ENCODE peak calls at places on chromosome 16, in five cellular contexts. One of them, this sample, is unnamed.

GRCh38 chr16:89723279-89724250 is 2.2 kb downstream of the ZNF276 start:
- DNase-seq in stomach: peak
- DNase-seq in RWPE2: no peak
- DNase-seq in dorsolateral prefrontal cortex: peak
- DNase-seq in stimulated activated CD4-positive, alpha-beta T cell treated with anti-CD3 and anti-CD28 coated beads, Interleukin-2, amount 100 ng/mL, for 48 hours: peak
- DNase-seq in this sample: peak

GRCh38 chr16:29821663-29822115 is 1.4 kb downstream of the MVP start:
- DNase-seq in stomach: peak
- DNase-seq in RWPE2: no peak
- DNase-seq in dorsolateral prefrontal cortex: no peak
- DNase-seq in stimulated activated CD4-positive, alpha-beta T cell treated with anti-CD3 and anti-CD28 coated beads, Interleukin-2, amount 100 ng/mL, for 48 hours: no peak
- DNase-seq in this sample: no peak

GRCh38 chr16:59249049-59249448 is 514.9 kb upstream of the GOT2 start:
- DNase-seq in stomach: no peak
- DNase-seq in RWPE2: no peak
- DNase-seq in dorsolateral prefrontal cortex: no peak
- DNase-seq in stimulated activated CD4-positive, alpha-beta T cell treated with anti-CD3 and anti-CD28 coated beads, Interleukin-2, amount 100 ng/mL, for 48 hours: no peak
- DNase-seq in this sample: peak

GRCh38 chr16:85381738-85382592 is 231.2 kb upstream of the GSE1 start:
- DNase-seq in stomach: no peak
- DNase-seq in RWPE2: no peak
- DNase-seq in dorsolateral prefrontal cortex: no peak
- DNase-seq in stimulated activated CD4-positive, alpha-beta T cell treated with anti-CD3 and anti-CD28 coated beads, Interleukin-2, amount 100 ng/mL, for 48 hours: no peak
- DNase-seq in this sample: peak

GRCh38 chr16:87581867-87582220 is 20.5 kb upstream of the JPH3 start:
- DNase-seq in stomach: peak
- DNase-seq in RWPE2: no peak
- DNase-seq in dorsolateral prefrontal cortex: no peak
- DNase-seq in stimulated activated CD4-positive, alpha-beta T cell treated with anti-CD3 and anti-CD28 coated beads, Interleukin-2, amount 100 ng/mL, for 48 hours: no peak
- DNase-seq in this sample: peak

GRCh38 chr16:30353438-30354129 is 1.5 kb downstream of the CD2BP2 start:
- DNase-seq in stomach: no peak
- DNase-seq in RWPE2: peak
- DNase-seq in dorsolateral prefrontal cortex: no peak
- DNase-seq in stimulated activated CD4-positive, alpha-beta T cell treated with anti-CD3 and anti-CD28 coated beads, Interleukin-2, amount 100 ng/mL, for 48 hours: no peak
- DNase-seq in this sample: no peak

GRCh38 chr16:22006636-22007035 is 1.3 kb upstream of the MOSMO start:
- DNase-seq in stomach: no peak
- DNase-seq in RWPE2: no peak
- DNase-seq in dorsolateral prefrontal cortex: no peak
- DNase-seq in stimulated activated CD4-positive, alpha-beta T cell treated with anti-CD3 and anti-CD28 coated beads, Interleukin-2, amount 100 ng/mL, for 48 hours: no peak
- DNase-seq in this sample: no peak

GRCh38 chr16:6573577-6573976 is 759.1 kb upstream of the RBFOX1 start:
- DNase-seq in stomach: no peak
- DNase-seq in RWPE2: no peak
- DNase-seq in dorsolateral prefrontal cortex: peak
- DNase-seq in stimulated activated CD4-positive, alpha-beta T cell treated with anti-CD3 and anti-CD28 coated beads, Interleukin-2, amount 100 ng/mL, for 48 hours: no peak
- DNase-seq in this sample: no peak

GRCh38 chr16:57694191-57694555 is 433 bp upstream of the DRC7 start:
- DNase-seq in stomach: peak
- DNase-seq in RWPE2: no peak
- DNase-seq in dorsolateral prefrontal cortex: no peak
- DNase-seq in stimulated activated CD4-positive, alpha-beta T cell treated with anti-CD3 and anti-CD28 coated beads, Interleukin-2, amount 100 ng/mL, for 48 hours: no peak
- DNase-seq in this sample: no peak

GRCh38 chr16:89915303-89916232 is 3.1 kb upstream of the MC1R start:
- DNase-seq in stomach: no peak
- DNase-seq in RWPE2: no peak
- DNase-seq in dorsolateral prefrontal cortex: no peak
- DNase-seq in stimulated activated CD4-positive, alpha-beta T cell treated with anti-CD3 and anti-CD28 coated beads, Interleukin-2, amount 100 ng/mL, for 48 hours: no peak
- DNase-seq in this sample: no peak

GRCh38 chr16:79007614-79008013 is 592.9 kb downstream of the MAF start:
- DNase-seq in stomach: no peak
- DNase-seq in RWPE2: no peak
- DNase-seq in dorsolateral prefrontal cortex: no peak
- DNase-seq in stimulated activated CD4-positive, alpha-beta T cell treated with anti-CD3 and anti-CD28 coated beads, Interleukin-2, amount 100 ng/mL, for 48 hours: no peak
- DNase-seq in this sample: no peak

GRCh38 chr16:3536271-3536671 is 35.5 kb downstream of the CLUAP1 start:
- DNase-seq in stomach: no peak
- DNase-seq in RWPE2: no peak
- DNase-seq in dorsolateral prefrontal cortex: no peak
- DNase-seq in stimulated activated CD4-positive, alpha-beta T cell treated with anti-CD3 and anti-CD28 coated beads, Interleukin-2, amount 100 ng/mL, for 48 hours: no peak
- DNase-seq in this sample: no peak

GRCh38 chr16:30485818-30486436 is 13.4 kb downstream of the ITGAL start:
- DNase-seq in stomach: no peak
- DNase-seq in RWPE2: no peak
- DNase-seq in dorsolateral prefrontal cortex: no peak
- DNase-seq in stimulated activated CD4-positive, alpha-beta T cell treated with anti-CD3 and anti-CD28 coated beads, Interleukin-2, amount 100 ng/mL, for 48 hours: no peak
- DNase-seq in this sample: no peak

GRCh38 chr16:72400257-72401078 is 228.5 kb upstream of the PMFBP1 start:
- DNase-seq in stomach: no peak
- DNase-seq in RWPE2: no peak
- DNase-seq in dorsolateral prefrontal cortex: peak
- DNase-seq in stimulated activated CD4-positive, alpha-beta T cell treated with anti-CD3 and anti-CD28 coated beads, Interleukin-2, amount 100 ng/mL, for 48 hours: peak
- DNase-seq in this sample: peak

GRCh38 chr16:19715566-19715965 is 2.5 kb downstream of the KNOP1 start:
- DNase-seq in stomach: no peak
- DNase-seq in RWPE2: no peak
- DNase-seq in dorsolateral prefrontal cortex: no peak
- DNase-seq in stimulated activated CD4-positive, alpha-beta T cell treated with anti-CD3 and anti-CD28 coated beads, Interleukin-2, amount 100 ng/mL, for 48 hours: no peak
- DNase-seq in this sample: no peak

GRCh38 chr16:22641030-22641671 is 130.5 kb downstream of the NPIPB5 start:
- DNase-seq in stomach: no peak
- DNase-seq in RWPE2: no peak
- DNase-seq in dorsolateral prefrontal cortex: no peak
- DNase-seq in stimulated activated CD4-positive, alpha-beta T cell treated with anti-CD3 and anti-CD28 coated beads, Interleukin-2, amount 100 ng/mL, for 48 hours: no peak
- DNase-seq in this sample: peak

GRCh38 chr16:87620201-87620495 is 17.8 kb downstream of the JPH3 start:
- DNase-seq in stomach: no peak
- DNase-seq in RWPE2: no peak
- DNase-seq in dorsolateral prefrontal cortex: no peak
- DNase-seq in stimulated activated CD4-positive, alpha-beta T cell treated with anti-CD3 and anti-CD28 coated beads, Interleukin-2, amount 100 ng/mL, for 48 hours: no peak
- DNase-seq in this sample: no peak

GRCh38 chr16:82523786-82524185 is 103.0 kb upstream of the CDH13 start:
- DNase-seq in stomach: no peak
- DNase-seq in RWPE2: no peak
- DNase-seq in dorsolateral prefrontal cortex: no peak
- DNase-seq in stimulated activated CD4-positive, alpha-beta T cell treated with anti-CD3 and anti-CD28 coated beads, Interleukin-2, amount 100 ng/mL, for 48 hours: no peak
- DNase-seq in this sample: no peak

GRCh38 chr16:3879258-3879886 is 1.1 kb downstream of the CREBBP start:
- DNase-seq in stomach: peak
- DNase-seq in RWPE2: peak
- DNase-seq in dorsolateral prefrontal cortex: no peak
- DNase-seq in stimulated activated CD4-positive, alpha-beta T cell treated with anti-CD3 and anti-CD28 coated beads, Interleukin-2, amount 100 ng/mL, for 48 hours: peak
- DNase-seq in this sample: no peak

GRCh38 chr16:49092704-49093103 is 188.9 kb downstream of the CBLN1 start:
- DNase-seq in stomach: no peak
- DNase-seq in RWPE2: no peak
- DNase-seq in dorsolateral prefrontal cortex: no peak
- DNase-seq in stimulated activated CD4-positive, alpha-beta T cell treated with anti-CD3 and anti-CD28 coated beads, Interleukin-2, amount 100 ng/mL, for 48 hours: no peak
- DNase-seq in this sample: no peak

GRCh38 chr16:66154801-66155200 is 211.7 kb upstream of the CDH5 start:
- DNase-seq in stomach: no peak
- DNase-seq in RWPE2: no peak
- DNase-seq in dorsolateral prefrontal cortex: no peak
- DNase-seq in stimulated activated CD4-positive, alpha-beta T cell treated with anti-CD3 and anti-CD28 coated beads, Interleukin-2, amount 100 ng/mL, for 48 hours: no peak
- DNase-seq in this sample: peak

GRCh38 chr16:78737630-78738029 is 638.2 kb downstream of the WWOX start:
- DNase-seq in stomach: no peak
- DNase-seq in RWPE2: no peak
- DNase-seq in dorsolateral prefrontal cortex: no peak
- DNase-seq in stimulated activated CD4-positive, alpha-beta T cell treated with anti-CD3 and anti-CD28 coated beads, Interleukin-2, amount 100 ng/mL, for 48 hours: no peak
- DNase-seq in this sample: no peak

GRCh38 chr16:50254072-50254471 is 12.3 kb upstream of the ADCY7 start:
- DNase-seq in stomach: no peak
- DNase-seq in RWPE2: no peak
- DNase-seq in dorsolateral prefrontal cortex: no peak
- DNase-seq in stimulated activated CD4-positive, alpha-beta T cell treated with anti-CD3 and anti-CD28 coated beads, Interleukin-2, amount 100 ng/mL, for 48 hours: no peak
- DNase-seq in this sample: no peak

GRCh38 chr16:72963921-72964320 is 84.0 kb downstream of the ZFHX3 start:
- DNase-seq in stomach: no peak
- DNase-seq in RWPE2: no peak
- DNase-seq in dorsolateral prefrontal cortex: no peak
- DNase-seq in stimulated activated CD4-positive, alpha-beta T cell treated with anti-CD3 and anti-CD28 coated beads, Interleukin-2, amount 100 ng/mL, for 48 hours: no peak
- DNase-seq in this sample: no peak

GRCh38 chr16:58476791-58477190 is 23.2 kb upstream of the NDRG4 start:
- DNase-seq in stomach: no peak
- DNase-seq in RWPE2: no peak
- DNase-seq in dorsolateral prefrontal cortex: no peak
- DNase-seq in stimulated activated CD4-positive, alpha-beta T cell treated with anti-CD3 and anti-CD28 coated beads, Interleukin-2, amount 100 ng/mL, for 48 hours: no peak
- DNase-seq in this sample: no peak

GRCh38 chr16:87954826-87955225 is 3.6 kb downstream of the BANP start:
- DNase-seq in stomach: no peak
- DNase-seq in RWPE2: no peak
- DNase-seq in dorsolateral prefrontal cortex: no peak
- DNase-seq in stimulated activated CD4-positive, alpha-beta T cell treated with anti-CD3 and anti-CD28 coated beads, Interleukin-2, amount 100 ng/mL, for 48 hours: no peak
- DNase-seq in this sample: no peak

GRCh38 chr16:80985611-80986010 is 21.1 kb downstream of the CMC2 start:
- DNase-seq in stomach: no peak
- DNase-seq in RWPE2: no peak
- DNase-seq in dorsolateral prefrontal cortex: no peak
- DNase-seq in stimulated activated CD4-positive, alpha-beta T cell treated with anti-CD3 and anti-CD28 coated beads, Interleukin-2, amount 100 ng/mL, for 48 hours: no peak
- DNase-seq in this sample: peak

GRCh38 chr16:29665294-29666077 is 2.4 kb downstream of the SPN start:
- DNase-seq in stomach: no peak
- DNase-seq in RWPE2: no peak
- DNase-seq in dorsolateral prefrontal cortex: no peak
- DNase-seq in stimulated activated CD4-positive, alpha-beta T cell treated with anti-CD3 and anti-CD28 coated beads, Interleukin-2, amount 100 ng/mL, for 48 hours: no peak
- DNase-seq in this sample: no peak

GRCh38 chr16:89598199-89598598 is 15.2 kb upstream of the DPEP1 start:
- DNase-seq in stomach: no peak
- DNase-seq in RWPE2: no peak
- DNase-seq in dorsolateral prefrontal cortex: no peak
- DNase-seq in stimulated activated CD4-positive, alpha-beta T cell treated with anti-CD3 and anti-CD28 coated beads, Interleukin-2, amount 100 ng/mL, for 48 hours: no peak
- DNase-seq in this sample: peak

GRCh38 chr16:12449374-12449773 is 354.3 kb downstream of the CPPED1 start:
- DNase-seq in stomach: no peak
- DNase-seq in RWPE2: no peak
- DNase-seq in dorsolateral prefrontal cortex: no peak
- DNase-seq in stimulated activated CD4-positive, alpha-beta T cell treated with anti-CD3 and anti-CD28 coated beads, Interleukin-2, amount 100 ng/mL, for 48 hours: no peak
- DNase-seq in this sample: no peak